ENCODE peak calls at places on chromosomes 2 and 18, in nine cellular contexts. One of them, this sample, is unnamed.

GRCh38 chr2:85937069-85937439 is 48.3 kb upstream of the ST3GAL5 start:
- DNase-seq in islet precursor cell: no peak
- DNase-seq in activated naive CD4-positive, alpha-beta T cell treated with anti-CD3 and anti-CD28 coated beads for 36 hours: no peak
- DNase-seq in PC-3: no peak
- DNase-seq in head of caudate nucleus: no peak
- DNase-seq in activated CD4-positive, alpha-beta T cell treated with anti-CD3 and anti-CD28 coated beads for 36 hours: no peak
- DNase-seq in naive B cell: no peak
- DNase-seq in activated T-cell treated with anti-CD3 and anti-CD28 coated beads, Interleukin-2, amount 50 U/mL, for 4 hours: no peak
- DNase-seq in epithelial cell of prostate: no peak
- DNase-seq in this sample: no peak

GRCh38 chr2:105262662-105263091 is 21.1 kb downstream of the GPR45 start:
- DNase-seq in islet precursor cell: no peak
- DNase-seq in activated naive CD4-positive, alpha-beta T cell treated with anti-CD3 and anti-CD28 coated beads for 36 hours: no peak
- DNase-seq in PC-3: no peak
- DNase-seq in head of caudate nucleus: peak
- DNase-seq in activated CD4-positive, alpha-beta T cell treated with anti-CD3 and anti-CD28 coated beads for 36 hours: no peak
- DNase-seq in naive B cell: no peak
- DNase-seq in activated T-cell treated with anti-CD3 and anti-CD28 coated beads, Interleukin-2, amount 50 U/mL, for 4 hours: no peak
- DNase-seq in epithelial cell of prostate: no peak
- DNase-seq in this sample: no peak

GRCh38 chr18:39057423-39058057 is 1491.9 kb upstream of the CELF4 start:
- DNase-seq in islet precursor cell: no peak
- DNase-seq in activated naive CD4-positive, alpha-beta T cell treated with anti-CD3 and anti-CD28 coated beads for 36 hours: no peak
- DNase-seq in PC-3: peak
- DNase-seq in head of caudate nucleus: no peak
- DNase-seq in activated CD4-positive, alpha-beta T cell treated with anti-CD3 and anti-CD28 coated beads for 36 hours: no peak
- DNase-seq in naive B cell: no peak
- DNase-seq in activated T-cell treated with anti-CD3 and anti-CD28 coated beads, Interleukin-2, amount 50 U/mL, for 4 hours: no peak
- DNase-seq in epithelial cell of prostate: no peak
- DNase-seq in this sample: no peak

GRCh38 chr2:43455735-43456642 is 139.8 kb downstream of the THADA start:
- DNase-seq in islet precursor cell: no peak
- DNase-seq in activated naive CD4-positive, alpha-beta T cell treated with anti-CD3 and anti-CD28 coated beads for 36 hours: no peak
- DNase-seq in PC-3: peak
- DNase-seq in head of caudate nucleus: no peak
- DNase-seq in activated CD4-positive, alpha-beta T cell treated with anti-CD3 and anti-CD28 coated beads for 36 hours: no peak
- DNase-seq in naive B cell: no peak
- DNase-seq in activated T-cell treated with anti-CD3 and anti-CD28 coated beads, Interleukin-2, amount 50 U/mL, for 4 hours: no peak
- DNase-seq in epithelial cell of prostate: no peak
- DNase-seq in this sample: no peak

GRCh38 chr2:212421571-212422334 is 116.8 kb downstream of the ERBB4 start:
- DNase-seq in islet precursor cell: no peak
- DNase-seq in activated naive CD4-positive, alpha-beta T cell treated with anti-CD3 and anti-CD28 coated beads for 36 hours: no peak
- DNase-seq in PC-3: peak
- DNase-seq in head of caudate nucleus: no peak
- DNase-seq in activated CD4-positive, alpha-beta T cell treated with anti-CD3 and anti-CD28 coated beads for 36 hours: no peak
- DNase-seq in naive B cell: no peak
- DNase-seq in activated T-cell treated with anti-CD3 and anti-CD28 coated beads, Interleukin-2, amount 50 U/mL, for 4 hours: no peak
- DNase-seq in epithelial cell of prostate: no peak
- DNase-seq in this sample: no peak

GRCh38 chr2:107775791-107776190 is 50.9 kb upstream of the RGPD4 start:
- DNase-seq in islet precursor cell: no peak
- DNase-seq in activated naive CD4-positive, alpha-beta T cell treated with anti-CD3 and anti-CD28 coated beads for 36 hours: no peak
- DNase-seq in PC-3: peak
- DNase-seq in head of caudate nucleus: no peak
- DNase-seq in activated CD4-positive, alpha-beta T cell treated with anti-CD3 and anti-CD28 coated beads for 36 hours: no peak
- DNase-seq in naive B cell: no peak
- DNase-seq in activated T-cell treated with anti-CD3 and anti-CD28 coated beads, Interleukin-2, amount 50 U/mL, for 4 hours: no peak
- DNase-seq in epithelial cell of prostate: no peak
- DNase-seq in this sample: no peak

GRCh38 chr2:113041871-113042270 is 10.8 kb downstream of the IL36B start:
- DNase-seq in islet precursor cell: no peak
- DNase-seq in activated naive CD4-positive, alpha-beta T cell treated with anti-CD3 and anti-CD28 coated beads for 36 hours: no peak
- DNase-seq in PC-3: peak
- DNase-seq in head of caudate nucleus: no peak
- DNase-seq in activated CD4-positive, alpha-beta T cell treated with anti-CD3 and anti-CD28 coated beads for 36 hours: no peak
- DNase-seq in naive B cell: no peak
- DNase-seq in activated T-cell treated with anti-CD3 and anti-CD28 coated beads, Interleukin-2, amount 50 U/mL, for 4 hours: no peak
- DNase-seq in epithelial cell of prostate: no peak
- DNase-seq in this sample: no peak

GRCh38 chr2:20208487-20208882 is 16.4 kb downstream of the SDC1 start:
- DNase-seq in islet precursor cell: no peak
- DNase-seq in activated naive CD4-positive, alpha-beta T cell treated with anti-CD3 and anti-CD28 coated beads for 36 hours: no peak
- DNase-seq in PC-3: no peak
- DNase-seq in head of caudate nucleus: no peak
- DNase-seq in activated CD4-positive, alpha-beta T cell treated with anti-CD3 and anti-CD28 coated beads for 36 hours: no peak
- DNase-seq in naive B cell: no peak
- DNase-seq in activated T-cell treated with anti-CD3 and anti-CD28 coated beads, Interleukin-2, amount 50 U/mL, for 4 hours: no peak
- DNase-seq in epithelial cell of prostate: no peak
- DNase-seq in this sample: peak

GRCh38 chr2:167689444-167689843 is 558.0 kb downstream of the STK39 start:
- DNase-seq in islet precursor cell: peak
- DNase-seq in activated naive CD4-positive, alpha-beta T cell treated with anti-CD3 and anti-CD28 coated beads for 36 hours: no peak
- DNase-seq in PC-3: peak
- DNase-seq in head of caudate nucleus: no peak
- DNase-seq in activated CD4-positive, alpha-beta T cell treated with anti-CD3 and anti-CD28 coated beads for 36 hours: no peak
- DNase-seq in naive B cell: no peak
- DNase-seq in activated T-cell treated with anti-CD3 and anti-CD28 coated beads, Interleukin-2, amount 50 U/mL, for 4 hours: no peak
- DNase-seq in epithelial cell of prostate: no peak
- DNase-seq in this sample: no peak

GRCh38 chr2:217695033-217695520 is 307.7 kb downstream of the TNS1 start:
- DNase-seq in islet precursor cell: peak
- DNase-seq in activated naive CD4-positive, alpha-beta T cell treated with anti-CD3 and anti-CD28 coated beads for 36 hours: no peak
- DNase-seq in PC-3: peak
- DNase-seq in head of caudate nucleus: no peak
- DNase-seq in activated CD4-positive, alpha-beta T cell treated with anti-CD3 and anti-CD28 coated beads for 36 hours: no peak
- DNase-seq in naive B cell: no peak
- DNase-seq in activated T-cell treated with anti-CD3 and anti-CD28 coated beads, Interleukin-2, amount 50 U/mL, for 4 hours: no peak
- DNase-seq in epithelial cell of prostate: peak
- DNase-seq in this sample: no peak

GRCh38 chr18:23542471-23542870 is 39.2 kb downstream of the RMC1 start:
- DNase-seq in islet precursor cell: no peak
- DNase-seq in activated naive CD4-positive, alpha-beta T cell treated with anti-CD3 and anti-CD28 coated beads for 36 hours: no peak
- DNase-seq in PC-3: no peak
- DNase-seq in head of caudate nucleus: no peak
- DNase-seq in activated CD4-positive, alpha-beta T cell treated with anti-CD3 and anti-CD28 coated beads for 36 hours: no peak
- DNase-seq in naive B cell: no peak
- DNase-seq in activated T-cell treated with anti-CD3 and anti-CD28 coated beads, Interleukin-2, amount 50 U/mL, for 4 hours: no peak
- DNase-seq in epithelial cell of prostate: no peak
- DNase-seq in this sample: no peak

GRCh38 chr2:26701596-26701995 is 9.1 kb downstream of the KCNK3 start:
- DNase-seq in islet precursor cell: no peak
- DNase-seq in activated naive CD4-positive, alpha-beta T cell treated with anti-CD3 and anti-CD28 coated beads for 36 hours: no peak
- DNase-seq in PC-3: no peak
- DNase-seq in head of caudate nucleus: no peak
- DNase-seq in activated CD4-positive, alpha-beta T cell treated with anti-CD3 and anti-CD28 coated beads for 36 hours: no peak
- DNase-seq in naive B cell: no peak
- DNase-seq in activated T-cell treated with anti-CD3 and anti-CD28 coated beads, Interleukin-2, amount 50 U/mL, for 4 hours: no peak
- DNase-seq in epithelial cell of prostate: no peak
- DNase-seq in this sample: no peak

GRCh38 chr2:172433169-172433568 is 5.8 kb downstream of the ITGA6 start:
- DNase-seq in islet precursor cell: no peak
- DNase-seq in activated naive CD4-positive, alpha-beta T cell treated with anti-CD3 and anti-CD28 coated beads for 36 hours: no peak
- DNase-seq in PC-3: no peak
- DNase-seq in head of caudate nucleus: no peak
- DNase-seq in activated CD4-positive, alpha-beta T cell treated with anti-CD3 and anti-CD28 coated beads for 36 hours: no peak
- DNase-seq in naive B cell: no peak
- DNase-seq in activated T-cell treated with anti-CD3 and anti-CD28 coated beads, Interleukin-2, amount 50 U/mL, for 4 hours: no peak
- DNase-seq in epithelial cell of prostate: no peak
- DNase-seq in this sample: no peak

GRCh38 chr2:128661289-128661688 is 342.6 kb upstream of the HS6ST1 start:
- DNase-seq in islet precursor cell: no peak
- DNase-seq in activated naive CD4-positive, alpha-beta T cell treated with anti-CD3 and anti-CD28 coated beads for 36 hours: no peak
- DNase-seq in PC-3: no peak
- DNase-seq in head of caudate nucleus: no peak
- DNase-seq in activated CD4-positive, alpha-beta T cell treated with anti-CD3 and anti-CD28 coated beads for 36 hours: no peak
- DNase-seq in naive B cell: no peak
- DNase-seq in activated T-cell treated with anti-CD3 and anti-CD28 coated beads, Interleukin-2, amount 50 U/mL, for 4 hours: no peak
- DNase-seq in epithelial cell of prostate: no peak
- DNase-seq in this sample: no peak

GRCh38 chr18:13835202-13835601 is 11.3 kb downstream of the MC5R start:
- DNase-seq in islet precursor cell: no peak
- DNase-seq in activated naive CD4-positive, alpha-beta T cell treated with anti-CD3 and anti-CD28 coated beads for 36 hours: no peak
- DNase-seq in PC-3: no peak
- DNase-seq in head of caudate nucleus: no peak
- DNase-seq in activated CD4-positive, alpha-beta T cell treated with anti-CD3 and anti-CD28 coated beads for 36 hours: no peak
- DNase-seq in naive B cell: no peak
- DNase-seq in activated T-cell treated with anti-CD3 and anti-CD28 coated beads, Interleukin-2, amount 50 U/mL, for 4 hours: no peak
- DNase-seq in epithelial cell of prostate: no peak
- DNase-seq in this sample: no peak

GRCh38 chr2:36670881-36671595 is 25.5 kb upstream of the VIT start:
- DNase-seq in islet precursor cell: no peak
- DNase-seq in activated naive CD4-positive, alpha-beta T cell treated with anti-CD3 and anti-CD28 coated beads for 36 hours: no peak
- DNase-seq in PC-3: peak
- DNase-seq in head of caudate nucleus: no peak
- DNase-seq in activated CD4-positive, alpha-beta T cell treated with anti-CD3 and anti-CD28 coated beads for 36 hours: no peak
- DNase-seq in naive B cell: no peak
- DNase-seq in activated T-cell treated with anti-CD3 and anti-CD28 coated beads, Interleukin-2, amount 50 U/mL, for 4 hours: no peak
- DNase-seq in epithelial cell of prostate: no peak
- DNase-seq in this sample: no peak

GRCh38 chr2:156673271-156673615 is 237.1 kb downstream of the GPD2 start:
- DNase-seq in islet precursor cell: peak
- DNase-seq in activated naive CD4-positive, alpha-beta T cell treated with anti-CD3 and anti-CD28 coated beads for 36 hours: no peak
- DNase-seq in PC-3: no peak
- DNase-seq in head of caudate nucleus: no peak
- DNase-seq in activated CD4-positive, alpha-beta T cell treated with anti-CD3 and anti-CD28 coated beads for 36 hours: no peak
- DNase-seq in naive B cell: no peak
- DNase-seq in activated T-cell treated with anti-CD3 and anti-CD28 coated beads, Interleukin-2, amount 50 U/mL, for 4 hours: no peak
- DNase-seq in epithelial cell of prostate: no peak
- DNase-seq in this sample: no peak

GRCh38 chr2:162022290-162022945 is 51.6 kb downstream of the DPP4 start:
- DNase-seq in islet precursor cell: no peak
- DNase-seq in activated naive CD4-positive, alpha-beta T cell treated with anti-CD3 and anti-CD28 coated beads for 36 hours: no peak
- DNase-seq in PC-3: no peak
- DNase-seq in head of caudate nucleus: no peak
- DNase-seq in activated CD4-positive, alpha-beta T cell treated with anti-CD3 and anti-CD28 coated beads for 36 hours: no peak
- DNase-seq in naive B cell: no peak
- DNase-seq in activated T-cell treated with anti-CD3 and anti-CD28 coated beads, Interleukin-2, amount 50 U/mL, for 4 hours: no peak
- DNase-seq in epithelial cell of prostate: no peak
- DNase-seq in this sample: peak

GRCh38 chr2:149020432-149020851 is 18.1 kb upstream of the LYPD6B start:
- DNase-seq in islet precursor cell: no peak
- DNase-seq in activated naive CD4-positive, alpha-beta T cell treated with anti-CD3 and anti-CD28 coated beads for 36 hours: no peak
- DNase-seq in PC-3: no peak
- DNase-seq in head of caudate nucleus: no peak
- DNase-seq in activated CD4-positive, alpha-beta T cell treated with anti-CD3 and anti-CD28 coated beads for 36 hours: no peak
- DNase-seq in naive B cell: no peak
- DNase-seq in activated T-cell treated with anti-CD3 and anti-CD28 coated beads, Interleukin-2, amount 50 U/mL, for 4 hours: no peak
- DNase-seq in epithelial cell of prostate: no peak
- DNase-seq in this sample: no peak

GRCh38 chr18:10140928-10141327 is 227.1 kb downstream of the VAPA start:
- DNase-seq in islet precursor cell: peak
- DNase-seq in activated naive CD4-positive, alpha-beta T cell treated with anti-CD3 and anti-CD28 coated beads for 36 hours: no peak
- DNase-seq in PC-3: peak
- DNase-seq in head of caudate nucleus: no peak
- DNase-seq in activated CD4-positive, alpha-beta T cell treated with anti-CD3 and anti-CD28 coated beads for 36 hours: no peak
- DNase-seq in naive B cell: no peak
- DNase-seq in activated T-cell treated with anti-CD3 and anti-CD28 coated beads, Interleukin-2, amount 50 U/mL, for 4 hours: no peak
- DNase-seq in epithelial cell of prostate: peak
- DNase-seq in this sample: peak

GRCh38 chr2:205889073-205889472 is 196.9 kb downstream of the INO80D start:
- DNase-seq in islet precursor cell: no peak
- DNase-seq in activated naive CD4-positive, alpha-beta T cell treated with anti-CD3 and anti-CD28 coated beads for 36 hours: no peak
- DNase-seq in PC-3: peak
- DNase-seq in head of caudate nucleus: no peak
- DNase-seq in activated CD4-positive, alpha-beta T cell treated with anti-CD3 and anti-CD28 coated beads for 36 hours: no peak
- DNase-seq in naive B cell: no peak
- DNase-seq in activated T-cell treated with anti-CD3 and anti-CD28 coated beads, Interleukin-2, amount 50 U/mL, for 4 hours: no peak
- DNase-seq in epithelial cell of prostate: peak
- DNase-seq in this sample: no peak

GRCh38 chr2:180520206-180520605 is 460.2 kb upstream of the UBE2E3 start:
- DNase-seq in islet precursor cell: peak
- DNase-seq in activated naive CD4-positive, alpha-beta T cell treated with anti-CD3 and anti-CD28 coated beads for 36 hours: no peak
- DNase-seq in PC-3: peak
- DNase-seq in head of caudate nucleus: peak
- DNase-seq in activated CD4-positive, alpha-beta T cell treated with anti-CD3 and anti-CD28 coated beads for 36 hours: no peak
- DNase-seq in naive B cell: no peak
- DNase-seq in activated T-cell treated with anti-CD3 and anti-CD28 coated beads, Interleukin-2, amount 50 U/mL, for 4 hours: no peak
- DNase-seq in epithelial cell of prostate: no peak
- DNase-seq in this sample: no peak

GRCh38 chr2:169599568-169599967 is 15.4 kb downstream of the PPIG start:
- DNase-seq in islet precursor cell: no peak
- DNase-seq in activated naive CD4-positive, alpha-beta T cell treated with anti-CD3 and anti-CD28 coated beads for 36 hours: no peak
- DNase-seq in PC-3: no peak
- DNase-seq in head of caudate nucleus: no peak
- DNase-seq in activated CD4-positive, alpha-beta T cell treated with anti-CD3 and anti-CD28 coated beads for 36 hours: no peak
- DNase-seq in naive B cell: no peak
- DNase-seq in activated T-cell treated with anti-CD3 and anti-CD28 coated beads, Interleukin-2, amount 50 U/mL, for 4 hours: no peak
- DNase-seq in epithelial cell of prostate: no peak
- DNase-seq in this sample: no peak

GRCh38 chr2:226088366-226088674 is 688.8 kb downstream of the NYAP2 start:
- DNase-seq in islet precursor cell: no peak
- DNase-seq in activated naive CD4-positive, alpha-beta T cell treated with anti-CD3 and anti-CD28 coated beads for 36 hours: no peak
- DNase-seq in PC-3: no peak
- DNase-seq in head of caudate nucleus: no peak
- DNase-seq in activated CD4-positive, alpha-beta T cell treated with anti-CD3 and anti-CD28 coated beads for 36 hours: no peak
- DNase-seq in naive B cell: no peak
- DNase-seq in activated T-cell treated with anti-CD3 and anti-CD28 coated beads, Interleukin-2, amount 50 U/mL, for 4 hours: no peak
- DNase-seq in epithelial cell of prostate: no peak
- DNase-seq in this sample: no peak

GRCh38 chr2:239881561-239882320 is 143.4 kb downstream of the NDUFA10 start:
- DNase-seq in islet precursor cell: peak
- DNase-seq in activated naive CD4-positive, alpha-beta T cell treated with anti-CD3 and anti-CD28 coated beads for 36 hours: no peak
- DNase-seq in PC-3: no peak
- DNase-seq in head of caudate nucleus: no peak
- DNase-seq in activated CD4-positive, alpha-beta T cell treated with anti-CD3 and anti-CD28 coated beads for 36 hours: no peak
- DNase-seq in naive B cell: no peak
- DNase-seq in activated T-cell treated with anti-CD3 and anti-CD28 coated beads, Interleukin-2, amount 50 U/mL, for 4 hours: no peak
- DNase-seq in epithelial cell of prostate: no peak
- DNase-seq in this sample: no peak

GRCh38 chr2:21042958-21043743 is 722 bp downstream of the APOB start:
- DNase-seq in islet precursor cell: peak
- DNase-seq in activated naive CD4-positive, alpha-beta T cell treated with anti-CD3 and anti-CD28 coated beads for 36 hours: peak
- DNase-seq in PC-3: peak
- DNase-seq in head of caudate nucleus: peak
- DNase-seq in activated CD4-positive, alpha-beta T cell treated with anti-CD3 and anti-CD28 coated beads for 36 hours: peak
- DNase-seq in naive B cell: peak
- DNase-seq in activated T-cell treated with anti-CD3 and anti-CD28 coated beads, Interleukin-2, amount 50 U/mL, for 4 hours: peak
- DNase-seq in epithelial cell of prostate: no peak
- DNase-seq in this sample: peak

GRCh38 chr18:35215026-35215425 is 25.8 kb upstream of the ZNF397 start:
- DNase-seq in islet precursor cell: no peak
- DNase-seq in activated naive CD4-positive, alpha-beta T cell treated with anti-CD3 and anti-CD28 coated beads for 36 hours: no peak
- DNase-seq in PC-3: no peak
- DNase-seq in head of caudate nucleus: no peak
- DNase-seq in activated CD4-positive, alpha-beta T cell treated with anti-CD3 and anti-CD28 coated beads for 36 hours: no peak
- DNase-seq in naive B cell: no peak
- DNase-seq in activated T-cell treated with anti-CD3 and anti-CD28 coated beads, Interleukin-2, amount 50 U/mL, for 4 hours: no peak
- DNase-seq in epithelial cell of prostate: no peak
- DNase-seq in this sample: no peak

GRCh38 chr2:71538241-71538640 is 84.9 kb downstream of the DYSF start:
- DNase-seq in islet precursor cell: no peak
- DNase-seq in activated naive CD4-positive, alpha-beta T cell treated with anti-CD3 and anti-CD28 coated beads for 36 hours: no peak
- DNase-seq in PC-3: no peak
- DNase-seq in head of caudate nucleus: no peak
- DNase-seq in activated CD4-positive, alpha-beta T cell treated with anti-CD3 and anti-CD28 coated beads for 36 hours: no peak
- DNase-seq in naive B cell: no peak
- DNase-seq in activated T-cell treated with anti-CD3 and anti-CD28 coated beads, Interleukin-2, amount 50 U/mL, for 4 hours: no peak
- DNase-seq in epithelial cell of prostate: no peak
- DNase-seq in this sample: no peak

GRCh38 chr18:38966846-38967245 is 1401.2 kb upstream of the CELF4 start:
- DNase-seq in islet precursor cell: no peak
- DNase-seq in activated naive CD4-positive, alpha-beta T cell treated with anti-CD3 and anti-CD28 coated beads for 36 hours: no peak
- DNase-seq in PC-3: peak
- DNase-seq in head of caudate nucleus: no peak
- DNase-seq in activated CD4-positive, alpha-beta T cell treated with anti-CD3 and anti-CD28 coated beads for 36 hours: no peak
- DNase-seq in naive B cell: no peak
- DNase-seq in activated T-cell treated with anti-CD3 and anti-CD28 coated beads, Interleukin-2, amount 50 U/mL, for 4 hours: no peak
- DNase-seq in epithelial cell of prostate: no peak
- DNase-seq in this sample: no peak

This sample was measured in body of pancreas.